ENCODE peak calls at places on chromosomes 3 and 15, in seven cellular contexts. One of them, this sample, is unnamed.
A peak's percentile ranks its signal among the peaks of the same experiment; 100 is the strongest.

GRCh38 chr3:88219138-88219792 is 69.5 kb downstream of the C3orf38 start:
- DNase-seq in AG09319: no peak
- DNase-seq in M059J: peak; percentile 16
- DNase-seq in ELR: peak; percentile 52
- DNase-seq in kidney tubule cell: peak; percentile 67
- DNase-seq in trophoblast cell: no peak
- DNase-seq in CD8-positive, alpha-beta T cell: no peak
- DNase-seq in this sample: peak; percentile 48

GRCh38 chr3:40801276-40801675 is 276.5 kb downstream of the ZNF621 start:
- DNase-seq in AG09319: no peak
- DNase-seq in M059J: peak; percentile 26
- DNase-seq in ELR: peak; percentile 42
- DNase-seq in kidney tubule cell: no peak
- DNase-seq in trophoblast cell: no peak
- DNase-seq in CD8-positive, alpha-beta T cell: no peak
- DNase-seq in this sample: peak; percentile 37

GRCh38 chr15:81548350-81549116 is 174.5 kb upstream of the TMC3 start:
- DNase-seq in AG09319: no peak
- DNase-seq in M059J: no peak
- DNase-seq in ELR: peak; percentile 33
- DNase-seq in kidney tubule cell: no peak
- DNase-seq in trophoblast cell: no peak
- DNase-seq in CD8-positive, alpha-beta T cell: no peak
- DNase-seq in this sample: no peak

GRCh38 chr15:77863491-77864105 is 213.9 kb downstream of the TBC1D2B start:
- DNase-seq in AG09319: no peak
- DNase-seq in M059J: no peak
- DNase-seq in ELR: no peak
- DNase-seq in kidney tubule cell: no peak
- DNase-seq in trophoblast cell: no peak
- DNase-seq in CD8-positive, alpha-beta T cell: no peak
- DNase-seq in this sample: no peak

GRCh38 chr3:196138464-196138863 is 56.6 kb upstream of the TFRC start:
- DNase-seq in AG09319: no peak
- DNase-seq in M059J: no peak
- DNase-seq in ELR: no peak
- DNase-seq in kidney tubule cell: no peak
- DNase-seq in trophoblast cell: peak; percentile 76
- DNase-seq in CD8-positive, alpha-beta T cell: no peak
- DNase-seq in this sample: no peak

GRCh38 chr3:76107935-76108570 is 322.7 kb upstream of the ZNF717 start:
- DNase-seq in AG09319: no peak
- DNase-seq in M059J: no peak
- DNase-seq in ELR: peak; percentile 59
- DNase-seq in kidney tubule cell: peak; percentile 51
- DNase-seq in trophoblast cell: peak; percentile 3
- DNase-seq in CD8-positive, alpha-beta T cell: no peak
- DNase-seq in this sample: peak; percentile 27

GRCh38 chr15:101183226-101183925 is 68.5 kb downstream of the CHSY1 start:
- DNase-seq in AG09319: no peak
- DNase-seq in M059J: no peak
- DNase-seq in ELR: no peak
- DNase-seq in kidney tubule cell: no peak
- DNase-seq in trophoblast cell: peak; percentile 70
- DNase-seq in CD8-positive, alpha-beta T cell: no peak
- DNase-seq in this sample: no peak

GRCh38 chr3:105401691-105402149 is 35.0 kb downstream of the ALCAM start:
- DNase-seq in AG09319: no peak
- DNase-seq in M059J: peak; percentile 88
- DNase-seq in ELR: peak; percentile 80
- DNase-seq in kidney tubule cell: peak; percentile 93
- DNase-seq in trophoblast cell: no peak
- DNase-seq in CD8-positive, alpha-beta T cell: no peak
- DNase-seq in this sample: peak; percentile 83

GRCh38 chr3:129563850-129564535 is 21.0 kb downstream of the H1-8 start:
- DNase-seq in AG09319: no peak
- DNase-seq in M059J: no peak
- DNase-seq in ELR: no peak
- DNase-seq in kidney tubule cell: no peak
- DNase-seq in trophoblast cell: no peak
- DNase-seq in CD8-positive, alpha-beta T cell: no peak
- DNase-seq in this sample: no peak

GRCh38 chr15:34855893-34856292 is 60.5 kb upstream of the ACTC1 start:
- DNase-seq in AG09319: no peak
- DNase-seq in M059J: peak; percentile 89
- DNase-seq in ELR: peak; percentile 29
- DNase-seq in kidney tubule cell: peak; percentile 58
- DNase-seq in trophoblast cell: no peak
- DNase-seq in CD8-positive, alpha-beta T cell: no peak
- DNase-seq in this sample: peak; percentile 61

GRCh38 chr3:44509393-44509921 is 32.0 kb upstream of the ZNF445 start:
- DNase-seq in AG09319: no peak
- DNase-seq in M059J: no peak
- DNase-seq in ELR: peak; percentile 6
- DNase-seq in kidney tubule cell: no peak
- DNase-seq in trophoblast cell: no peak
- DNase-seq in CD8-positive, alpha-beta T cell: no peak
- DNase-seq in this sample: peak; percentile 3

GRCh38 chr15:69881760-69882159 is 216.0 kb downstream of the TLE3 start:
- DNase-seq in AG09319: no peak
- DNase-seq in M059J: no peak
- DNase-seq in ELR: no peak
- DNase-seq in kidney tubule cell: peak; percentile 50
- DNase-seq in trophoblast cell: no peak
- DNase-seq in CD8-positive, alpha-beta T cell: no peak
- DNase-seq in this sample: no peak